ENCODE peak calls at places on chromosome 16, in five cellular contexts. One of them, this sample, is unnamed.

GRCh38 chr16:81738831-81739496 is 40.1 kb upstream of the PLCG2 start:
- DNase-seq in stimulated activated CD4-positive, alpha-beta T cell treated with anti-CD3 and anti-CD28 coated beads, Interleukin-1b, Interleukin-23, amount 100 ng/mL, for 1 hour: no peak
- DNase-seq in NCI-H748 treated with DMSO at 0.1 percent for 48 hours: no peak
- DNase-seq in chondrocyte: no peak
- DNase-seq in midbrain: peak
- DNase-seq in this sample: peak

GRCh38 chr16:15952265-15952711 is 2.9 kb downstream of the ABCC1 start:
- DNase-seq in stimulated activated CD4-positive, alpha-beta T cell treated with anti-CD3 and anti-CD28 coated beads, Interleukin-1b, Interleukin-23, amount 100 ng/mL, for 1 hour: no peak
- DNase-seq in NCI-H748 treated with DMSO at 0.1 percent for 48 hours: no peak
- DNase-seq in chondrocyte: peak
- DNase-seq in midbrain: no peak
- DNase-seq in this sample: no peak

GRCh38 chr16:28930652-28931051 is 1.1 kb upstream of the CD19 start:
- DNase-seq in stimulated activated CD4-positive, alpha-beta T cell treated with anti-CD3 and anti-CD28 coated beads, Interleukin-1b, Interleukin-23, amount 100 ng/mL, for 1 hour: no peak
- DNase-seq in NCI-H748 treated with DMSO at 0.1 percent for 48 hours: no peak
- DNase-seq in chondrocyte: no peak
- DNase-seq in midbrain: no peak
- DNase-seq in this sample: no peak

GRCh38 chr16:49015189-49015540 is 266.5 kb downstream of the CBLN1 start:
- DNase-seq in stimulated activated CD4-positive, alpha-beta T cell treated with anti-CD3 and anti-CD28 coated beads, Interleukin-1b, Interleukin-23, amount 100 ng/mL, for 1 hour: no peak
- DNase-seq in NCI-H748 treated with DMSO at 0.1 percent for 48 hours: no peak
- DNase-seq in chondrocyte: no peak
- DNase-seq in midbrain: no peak
- DNase-seq in this sample: no peak

GRCh38 chr16:85087899-85088569 is 24.2 kb downstream of the CIBAR2 start:
- DNase-seq in stimulated activated CD4-positive, alpha-beta T cell treated with anti-CD3 and anti-CD28 coated beads, Interleukin-1b, Interleukin-23, amount 100 ng/mL, for 1 hour: no peak
- DNase-seq in NCI-H748 treated with DMSO at 0.1 percent for 48 hours: no peak
- DNase-seq in chondrocyte: no peak
- DNase-seq in midbrain: no peak
- DNase-seq in this sample: no peak

GRCh38 chr16:3695610-3696369 is 21.5 kb downstream of the TRAP1 start:
- DNase-seq in stimulated activated CD4-positive, alpha-beta T cell treated with anti-CD3 and anti-CD28 coated beads, Interleukin-1b, Interleukin-23, amount 100 ng/mL, for 1 hour: no peak
- DNase-seq in NCI-H748 treated with DMSO at 0.1 percent for 48 hours: no peak
- DNase-seq in chondrocyte: no peak
- DNase-seq in midbrain: no peak
- DNase-seq in this sample: no peak

GRCh38 chr16:68473358-68474064 is 25.2 kb upstream of the SMPD3 start:
- DNase-seq in stimulated activated CD4-positive, alpha-beta T cell treated with anti-CD3 and anti-CD28 coated beads, Interleukin-1b, Interleukin-23, amount 100 ng/mL, for 1 hour: no peak
- DNase-seq in NCI-H748 treated with DMSO at 0.1 percent for 48 hours: no peak
- DNase-seq in chondrocyte: no peak
- DNase-seq in midbrain: no peak
- DNase-seq in this sample: peak

GRCh38 chr16:19861811-19862327 is 22.8 kb downstream of the GPRC5B start:
- DNase-seq in stimulated activated CD4-positive, alpha-beta T cell treated with anti-CD3 and anti-CD28 coated beads, Interleukin-1b, Interleukin-23, amount 100 ng/mL, for 1 hour: no peak
- DNase-seq in NCI-H748 treated with DMSO at 0.1 percent for 48 hours: no peak
- DNase-seq in chondrocyte: peak
- DNase-seq in midbrain: peak
- DNase-seq in this sample: peak

GRCh38 chr16:66511615-66512500 is 38.1 kb downstream of the TK2 start:
- DNase-seq in stimulated activated CD4-positive, alpha-beta T cell treated with anti-CD3 and anti-CD28 coated beads, Interleukin-1b, Interleukin-23, amount 100 ng/mL, for 1 hour: no peak
- DNase-seq in NCI-H748 treated with DMSO at 0.1 percent for 48 hours: no peak
- DNase-seq in chondrocyte: peak
- DNase-seq in midbrain: no peak
- DNase-seq in this sample: no peak

GRCh38 chr16:87435399-87436224 is 43.5 kb downstream of the MAP1LC3B start:
- DNase-seq in stimulated activated CD4-positive, alpha-beta T cell treated with anti-CD3 and anti-CD28 coated beads, Interleukin-1b, Interleukin-23, amount 100 ng/mL, for 1 hour: no peak
- DNase-seq in NCI-H748 treated with DMSO at 0.1 percent for 48 hours: no peak
- DNase-seq in chondrocyte: peak
- DNase-seq in midbrain: no peak
- DNase-seq in this sample: no peak

GRCh38 chr16:29743827-29744531 is 1.8 kb downstream of the C16orf54 start:
- DNase-seq in stimulated activated CD4-positive, alpha-beta T cell treated with anti-CD3 and anti-CD28 coated beads, Interleukin-1b, Interleukin-23, amount 100 ng/mL, for 1 hour: no peak
- DNase-seq in NCI-H748 treated with DMSO at 0.1 percent for 48 hours: no peak
- DNase-seq in chondrocyte: no peak
- DNase-seq in midbrain: no peak
- DNase-seq in this sample: no peak

GRCh38 chr16:86242244-86243122 is 267.8 kb upstream of the FOXF1 start:
- DNase-seq in stimulated activated CD4-positive, alpha-beta T cell treated with anti-CD3 and anti-CD28 coated beads, Interleukin-1b, Interleukin-23, amount 100 ng/mL, for 1 hour: no peak
- DNase-seq in NCI-H748 treated with DMSO at 0.1 percent for 48 hours: no peak
- DNase-seq in chondrocyte: no peak
- DNase-seq in midbrain: no peak
- DNase-seq in this sample: no peak

GRCh38 chr16:85641776-85642176 is 28.7 kb downstream of the GSE1 start:
- DNase-seq in stimulated activated CD4-positive, alpha-beta T cell treated with anti-CD3 and anti-CD28 coated beads, Interleukin-1b, Interleukin-23, amount 100 ng/mL, for 1 hour: no peak
- DNase-seq in NCI-H748 treated with DMSO at 0.1 percent for 48 hours: no peak
- DNase-seq in chondrocyte: no peak
- DNase-seq in midbrain: no peak
- DNase-seq in this sample: no peak

GRCh38 chr16:89801800-89802199 is 14.6 kb downstream of the FANCA start:
- DNase-seq in stimulated activated CD4-positive, alpha-beta T cell treated with anti-CD3 and anti-CD28 coated beads, Interleukin-1b, Interleukin-23, amount 100 ng/mL, for 1 hour: no peak
- DNase-seq in NCI-H748 treated with DMSO at 0.1 percent for 48 hours: no peak
- DNase-seq in chondrocyte: no peak
- DNase-seq in midbrain: no peak
- DNase-seq in this sample: no peak

GRCh38 chr16:19029980-19030379 is 37.4 kb upstream of the COQ7 start:
- DNase-seq in stimulated activated CD4-positive, alpha-beta T cell treated with anti-CD3 and anti-CD28 coated beads, Interleukin-1b, Interleukin-23, amount 100 ng/mL, for 1 hour: no peak
- DNase-seq in NCI-H748 treated with DMSO at 0.1 percent for 48 hours: no peak
- DNase-seq in chondrocyte: no peak
- DNase-seq in midbrain: no peak
- DNase-seq in this sample: no peak

GRCh38 chr16:48014349-48015135 is 141.3 kb downstream of the ABCC12 start:
- DNase-seq in stimulated activated CD4-positive, alpha-beta T cell treated with anti-CD3 and anti-CD28 coated beads, Interleukin-1b, Interleukin-23, amount 100 ng/mL, for 1 hour: no peak
- DNase-seq in NCI-H748 treated with DMSO at 0.1 percent for 48 hours: no peak
- DNase-seq in chondrocyte: no peak
- DNase-seq in midbrain: no peak
- DNase-seq in this sample: no peak

GRCh38 chr16:85004587-85005205 is 6.6 kb downstream of the ZDHHC7 start:
- DNase-seq in stimulated activated CD4-positive, alpha-beta T cell treated with anti-CD3 and anti-CD28 coated beads, Interleukin-1b, Interleukin-23, amount 100 ng/mL, for 1 hour: no peak
- DNase-seq in NCI-H748 treated with DMSO at 0.1 percent for 48 hours: no peak
- DNase-seq in chondrocyte: no peak
- DNase-seq in midbrain: no peak
- DNase-seq in this sample: no peak

GRCh38 chr16:30728904-30729672 is 19.1 kb upstream of the PHKG2 start:
- DNase-seq in stimulated activated CD4-positive, alpha-beta T cell treated with anti-CD3 and anti-CD28 coated beads, Interleukin-1b, Interleukin-23, amount 100 ng/mL, for 1 hour: no peak
- DNase-seq in NCI-H748 treated with DMSO at 0.1 percent for 48 hours: no peak
- DNase-seq in chondrocyte: peak
- DNase-seq in midbrain: no peak
- DNase-seq in this sample: no peak

GRCh38 chr16:2963611-2964415 is at the start of gene KREMEN2:
- DNase-seq in stimulated activated CD4-positive, alpha-beta T cell treated with anti-CD3 and anti-CD28 coated beads, Interleukin-1b, Interleukin-23, amount 100 ng/mL, for 1 hour: no peak
- DNase-seq in NCI-H748 treated with DMSO at 0.1 percent for 48 hours: no peak
- DNase-seq in chondrocyte: peak
- DNase-seq in midbrain: no peak
- DNase-seq in this sample: no peak

GRCh38 chr16:89600956-89601355 is 12.5 kb upstream of the DPEP1 start:
- DNase-seq in stimulated activated CD4-positive, alpha-beta T cell treated with anti-CD3 and anti-CD28 coated beads, Interleukin-1b, Interleukin-23, amount 100 ng/mL, for 1 hour: no peak
- DNase-seq in NCI-H748 treated with DMSO at 0.1 percent for 48 hours: no peak
- DNase-seq in chondrocyte: no peak
- DNase-seq in midbrain: no peak
- DNase-seq in this sample: no peak

GRCh38 chr16:88354229-88355092 is 28.3 kb upstream of the ZNF469 start:
- DNase-seq in stimulated activated CD4-positive, alpha-beta T cell treated with anti-CD3 and anti-CD28 coated beads, Interleukin-1b, Interleukin-23, amount 100 ng/mL, for 1 hour: no peak
- DNase-seq in NCI-H748 treated with DMSO at 0.1 percent for 48 hours: no peak
- DNase-seq in chondrocyte: peak
- DNase-seq in midbrain: no peak
- DNase-seq in this sample: no peak

GRCh38 chr16:73418051-73418450 is 370.1 kb upstream of the ZFHX3 start:
- DNase-seq in stimulated activated CD4-positive, alpha-beta T cell treated with anti-CD3 and anti-CD28 coated beads, Interleukin-1b, Interleukin-23, amount 100 ng/mL, for 1 hour: no peak
- DNase-seq in NCI-H748 treated with DMSO at 0.1 percent for 48 hours: no peak
- DNase-seq in chondrocyte: no peak
- DNase-seq in midbrain: no peak
- DNase-seq in this sample: no peak

This sample was measured in globus pallidus.